ENCODE peak calls at places on chromosomes 11 and 22, in five cellular contexts. I is DND-41, G is trophoblast cell, X is left ventricle myocardium inferior, J is SJSA1. C is an unnamed sample.

GRCh38 chr11:43830928-43831440 is 49.6 kb upstream of the ALKBH3 start:
- DNase-seq in G (peak; percentile 85), X (no peak), I (no peak), J (peak; percentile 97), C (no peak)

GRCh38 chr22:38792833-38793232 is 1.1 kb downstream of the DNAL4 start:
- DNase-seq in I (no peak), J (no peak), X (no peak), G (peak; percentile 5), C (no peak)

GRCh38 chr22:38005943-38006342 is 21.6 kb upstream of the SOX10 start:
- DNase-seq in I (no peak), J (no peak), G (no peak), X (no peak), C (no peak)

GRCh38 chr22:42780070-42780540 is 59.4 kb upstream of the A4GALT start:
- DNase-seq in X (no peak), J (peak; percentile 79), I (peak; percentile 60), G (peak; percentile 94), C (peak; percentile 17)

GRCh38 chr11:19953342-19953741 is 206.9 kb downstream of the DBX1 start:
- DNase-seq in I (no peak), G (peak; percentile 84), J (no peak), X (no peak), C (no peak)

GRCh38 chr11:65434667-65435179 is 12.1 kb downstream of the NEAT1 start:
- DNase-seq in J (no peak), I (no peak), G (no peak), X (no peak), C (no peak)

GRCh38 chr11:12901272-12901671 is 107.8 kb upstream of the RASSF10 start:
- DNase-seq in J (no peak), I (peak; percentile 16), G (no peak), X (no peak), C (no peak)

GRCh38 chr22:39956932-39957664 is 3.1 kb upstream of the TMA7B start:
- DNase-seq in J (no peak), X (no peak), I (peak; percentile 80), G (no peak), C (no peak)

GRCh38 chr11:1092919-1093318 is 18.2 kb downstream of the MUC2 start:
- DNase-seq in J (no peak), G (no peak), I (no peak), X (no peak), C (no peak)

GRCh38 chr11:119728226-119728626 is 774 bp downstream of the NECTIN1 start:
- DNase-seq in X (no peak), J (no peak), G (no peak), I (no peak), C (no peak)

GRCh38 chr22:41742918-41743317 is 43.6 kb downstream of the MEI1 start:
- DNase-seq in J (no peak), G (no peak), X (no peak), I (no peak), C (no peak)

GRCh38 chr22:41752011-41752975 is 48.2 kb upstream of the CCDC134 start:
- DNase-seq in G (no peak), J (no peak), I (no peak), X (no peak), C (no peak)

GRCh38 chr22:41745968-41746367 is 46.7 kb downstream of the MEI1 start:
- DNase-seq in I (no peak), X (no peak), G (no peak), J (no peak), C (no peak)

DNA sequence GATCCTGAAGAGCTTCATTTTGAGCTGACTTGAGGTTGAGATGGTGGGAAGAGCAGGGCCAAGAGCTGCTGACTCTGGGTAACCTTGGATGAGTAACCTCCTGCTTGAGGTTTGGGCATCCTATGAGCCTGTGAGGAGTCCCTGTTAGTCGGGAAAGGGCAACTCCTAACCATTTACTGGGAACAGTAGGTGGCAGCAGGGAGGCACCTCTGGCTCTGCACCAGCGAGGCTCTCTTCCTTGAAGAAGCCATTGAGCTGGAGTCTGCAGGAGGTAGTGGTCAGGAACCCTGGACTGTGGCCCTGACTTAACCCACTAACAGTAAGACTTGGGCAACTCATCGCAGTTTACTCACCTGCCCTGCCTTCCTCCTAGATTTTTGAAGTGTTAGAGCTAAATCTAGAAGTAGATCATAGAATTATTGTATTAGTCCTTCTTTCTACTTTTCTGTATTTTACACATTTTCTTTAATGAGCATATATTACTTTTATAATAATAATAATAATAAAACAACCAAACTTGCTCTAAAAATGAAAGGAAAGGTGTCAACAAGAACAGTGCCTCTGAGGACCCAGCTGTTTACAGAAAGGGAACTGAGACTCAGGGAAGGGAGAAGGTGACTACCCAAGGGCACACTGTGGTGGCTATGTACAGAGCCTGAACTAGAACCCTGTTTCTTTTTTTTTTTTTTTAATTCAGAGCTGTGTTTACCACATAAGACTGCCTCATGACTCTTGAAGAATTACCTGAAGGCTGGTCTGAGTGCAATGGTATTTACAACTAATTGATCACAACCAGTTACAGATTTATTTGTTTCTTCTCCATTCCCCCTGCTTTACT is 47.5 kb downstream of the MEI1 start:
- DNase-seq in J (peak; percentile 73), I (peak; percentile 68), X (peak; percentile 51), G (peak; percentile 86), C (peak; percentile 35)
- H3K27ac ChIP-seq in J (no peak overlapping the region), I (no peak overlapping the region), X (no peak overlapping the region), G (no peak overlapping the region), C (no peak overlapping the region)

GRCh38 chr22:46675479-46675878 is 55.3 kb downstream of the GRAMD4 start:
- DNase-seq in X (no peak), I (no peak), G (no peak), J (no peak), C (no peak)

GRCh38 chr22:46673205-46673604 is 53.0 kb downstream of the GRAMD4 start:
- DNase-seq in J (no peak), G (no peak), I (no peak), X (no peak), C (no peak)

GRCh38 chr22:46674906-46675305 is 54.7 kb downstream of the GRAMD4 start:
- DNase-seq in J (no peak), I (no peak), G (no peak), X (no peak), C (no peak)

GRCh38 chr22:46673677-46674236 is 53.6 kb downstream of the GRAMD4 start:
- DNase-seq in J (no peak), I (no peak), X (no peak), G (no peak), C (no peak)

GRCh38 chr22:46674367-46674781 is 54.2 kb downstream of the GRAMD4 start:
- DNase-seq in J (no peak), G (no peak), X (peak; percentile 66), I (no peak), C (peak; percentile 88)
- H3K4me3 ChIP-seq in J (no peak overlapping the region), G (no peak overlapping the region), X (peak overlapping the region; percentile 56), I (no peak overlapping the region), C (peak overlapping the region; percentile 56)

GRCh38 chr11:87173185-87174039 is 135.7 kb downstream of the TMEM135 start:
- DNase-seq in X (no peak), I (no peak), G (no peak), J (no peak), C (no peak)
- H3K27ac ChIP-seq in X (no peak overlapping the region), I (no peak overlapping the region), G (no peak overlapping the region), J (peak overlapping the region; percentile 47), C (no peak overlapping the region)

DNA sequence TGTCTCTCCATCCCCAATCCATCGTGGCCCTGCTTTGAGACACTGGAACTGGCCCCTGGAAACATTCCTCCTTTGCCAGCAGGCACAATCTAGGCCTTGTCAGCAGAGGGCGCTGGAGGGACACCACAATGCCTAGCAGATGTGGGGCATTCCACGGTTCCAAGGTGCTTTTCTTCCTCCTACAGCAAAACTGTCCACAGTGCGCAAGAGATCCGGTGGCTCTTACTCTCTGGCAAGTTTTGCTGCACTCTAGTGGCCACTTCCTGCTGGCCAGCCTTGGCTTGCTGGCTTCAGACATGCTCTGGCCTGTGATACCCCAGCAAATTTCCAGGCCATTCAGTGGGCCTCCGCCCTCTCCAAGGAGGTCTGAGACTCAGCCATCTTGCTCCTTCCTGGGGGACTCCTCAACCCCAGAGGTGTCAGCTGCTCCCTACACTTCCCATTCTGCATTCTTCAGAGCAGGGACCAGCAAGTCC is 17.1 kb upstream of the RBM4B start:
- DNase-seq in G (peak; percentile 96), X (peak; percentile 81), J (peak; percentile 99), I (peak; percentile 83), C (peak; percentile 70)
- H3K4me3 ChIP-seq in G (no peak overlapping the region), X (no peak overlapping the region), J (no peak overlapping the region), I (no peak overlapping the region), C (no peak overlapping the region)

DNA sequence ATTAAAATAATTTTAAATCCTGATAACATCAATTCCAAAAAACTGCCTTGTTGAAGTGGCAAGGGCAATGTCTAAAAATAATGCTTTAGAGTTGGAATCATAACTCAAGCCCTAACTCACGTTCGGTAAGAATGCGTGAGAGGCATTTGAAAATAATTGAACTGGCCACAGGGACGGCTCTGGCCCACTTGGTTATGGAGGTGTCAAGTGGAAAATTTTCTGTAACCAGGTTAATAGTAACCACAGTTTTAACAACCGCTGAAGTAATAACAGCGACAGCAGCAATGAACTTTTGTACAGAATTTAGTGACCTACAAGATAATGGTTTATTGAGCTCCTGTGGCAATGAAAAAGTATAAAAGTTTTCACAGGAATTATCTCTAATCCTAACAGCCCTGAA is 79.4 kb downstream of the ETS1 start:
- DNase-seq in J (no peak), X (no peak), I (no peak), G (no peak), C (no peak)
- H3K27ac ChIP-seq in J (peak overlapping the region; percentile 74), X (peak overlapping the region; percentile 97), I (no peak overlapping the region), G (no peak overlapping the region), C (peak overlapping the region; percentile 41)

GRCh38 chr11:116427903-116428637 is 344.7 kb downstream of the BUD13 start:
- DNase-seq in J (no peak), X (no peak), G (no peak), I (no peak), C (no peak)
- H3K4me3 ChIP-seq in J (no peak overlapping the region), X (no peak overlapping the region), G (no peak overlapping the region), I (no peak overlapping the region), C (no peak overlapping the region)

GRCh38 chr22:25651332-25651731 is 86.9 kb downstream of the GRK3 start:
- DNase-seq in G (no peak), J (no peak), I (no peak), X (no peak), C (no peak)
- H3K27ac ChIP-seq in G (no peak overlapping the region), J (no peak overlapping the region), I (no peak overlapping the region), X (no peak overlapping the region), C (no peak overlapping the region)

GRCh38 chr11:66546966-66547661 is 411 bp downstream of the ACTN3 start:
- DNase-seq in X (no peak), J (no peak), I (no peak), G (no peak), C (no peak)

GRCh38 chr11:66547662-66548009 is 933 bp downstream of the ACTN3 start:
- DNase-seq in G (no peak), X (no peak), J (no peak), I (no peak), C (no peak)

GRCh38 chr11:66546368-66546965 is at the start of gene ACTN3:
- DNase-seq in J (no peak), X (peak; percentile 33), G (peak; percentile 4), I (no peak), C (no peak)

GRCh38 chr11:66548774-66549630 is 2.3 kb downstream of the ACTN3 start:
- DNase-seq in X (no peak), G (no peak), I (no peak), J (no peak), C (no peak)

DNA sequence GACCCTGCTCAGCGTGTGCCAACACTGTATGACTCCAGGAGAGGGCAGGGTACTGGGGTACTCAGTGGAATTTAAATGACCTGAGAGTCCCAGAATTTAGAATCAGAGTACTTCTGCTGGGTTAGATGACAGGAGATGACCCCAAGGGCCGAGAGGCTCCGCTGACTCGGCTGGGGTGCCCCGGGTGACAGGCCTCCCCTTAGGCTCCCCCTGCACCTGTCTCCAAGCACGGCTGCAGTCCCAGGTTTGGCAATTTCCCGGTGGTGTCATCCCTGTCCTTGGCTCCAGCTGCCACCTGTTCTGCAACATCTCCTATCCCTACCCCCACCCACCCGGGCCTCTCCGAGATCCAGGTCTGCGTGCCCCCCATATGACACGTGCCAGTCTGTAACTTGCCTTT is 1.3 kb downstream of the ACTN3 start:
- DNase-seq in J (no peak), X (no peak), G (no peak), I (no peak), C (no peak)
- H3K4me3 ChIP-seq in J (no peak overlapping the region), X (no peak overlapping the region), G (no peak overlapping the region), I (no peak overlapping the region), C (no peak overlapping the region)

C was measured in CD8-positive, alpha-beta memory T cell.